ENCODE peak calls at places on chromosomes 16 and 17, in four cellular contexts. G is activated CD4-positive, alpha-beta T cell treated with anti-CD3 and anti-CD28 coated beads, Interleukin-2, amount 50 U/mL, for 1 hour; B is Caco-2; W is non-pigmented ciliary epithelial cell. C is an unnamed sample.

GRCh38 chr17:54992797-54993639 is 24.5 kb downstream of the STXBP4 start:
- DNase-seq in G (no peak), B (no peak), W (peak), C (no peak)

GRCh38 chr16:75262104-75262799 is 10.8 kb upstream of the BCAR1 start:
- DNase-seq in G (no peak), B (peak), W (no peak), C (no peak)

GRCh38 chr17:74757502-74757901 is 9.1 kb downstream of the NHERF1 start:
- DNase-seq in G (no peak), B (no peak), W (no peak), C (no peak)

GRCh38 chr16:4529085-4530060 is 9.2 kb downstream of the CDIP1 start:
- DNase-seq in G (no peak), B (no peak), W (peak), C (peak)

GRCh38 chr16:81711609-81712329 is 67.3 kb upstream of the PLCG2 start:
- DNase-seq in G (no peak), B (no peak), W (peak), C (peak)

GRCh38 chr17:58326609-58327341 is 1.8 kb downstream of the TSPOAP1 start:
- DNase-seq in G (no peak), B (no peak), W (no peak), C (no peak)

GRCh38 chr17:39619786-39620101 is 7.0 kb upstream of the PPP1R1B start:
- DNase-seq in G (no peak), B (no peak), W (no peak), C (no peak)

GRCh38 chr17:63446218-63446980 is at the start of gene CYB561:
- DNase-seq in G (peak), B (peak), W (no peak), C (no peak)

GRCh38 chr16:27426423-27427408 is 24.7 kb downstream of the IL21R start:
- DNase-seq in G (peak), B (no peak), W (peak), C (peak)

GRCh38 chr17:2087597-2088211 is 32.8 kb downstream of the HIC1 start:
- DNase-seq in G (peak), B (no peak), W (no peak), C (no peak)

GRCh38 chr16:53429221-53429943 is 4.9 kb upstream of the RBL2 start:
- DNase-seq in G (no peak), B (no peak), W (no peak), C (peak)

GRCh38 chr17:48603959-48604769 is 622 bp downstream of the HOXB6 start:
- DNase-seq in G (no peak), B (no peak), W (no peak), C (no peak)

GRCh38 chr17:80036715-80037477 is 454 bp downstream of the CCDC40 start:
- DNase-seq in G (peak), B (peak), W (no peak), C (no peak)

GRCh38 chr17:58020401-58020800 is 13.4 kb upstream of the SRSF1 start:
- DNase-seq in G (no peak), B (no peak), W (no peak), C (no peak)

GRCh38 chr16:4290236-4290830 is 17.5 kb upstream of the TFAP4 start:
- DNase-seq in G (no peak), B (peak), W (no peak), C (no peak)

GRCh38 chr16:73217654-73218053 is 169.7 kb upstream of the ZFHX3 start:
- DNase-seq in G (no peak), B (no peak), W (no peak), C (no peak)

GRCh38 chr17:43125133-43125966 is at the start of gene BRCA1:
- DNase-seq in G (peak), B (peak), W (peak), C (peak)

GRCh38 chr17:56594528-56595418 is 1.3 kb downstream of the NOG start:
- DNase-seq in G (peak), B (no peak), W (no peak), C (no peak)

GRCh38 chr16:71439531-71439930 is 2.3 kb downstream of the TLE7 start:
- DNase-seq in G (no peak), B (no peak), W (no peak), C (no peak)

GRCh38 chr17:70875729-70876344 is 706.5 kb downstream of the KCNJ2 start:
- DNase-seq in G (no peak), B (no peak), W (no peak), C (no peak)